ENCODE peak calls at places on chromosomes 16 and 17, in six cellular contexts. H, I, F, S, U and X are unnamed samples.

GRCh38 chr16:78684040-78684611 is 584.7 kb downstream of the WWOX start:
- DNase-seq in I (no peak), U (peak; percentile 51), F (no peak), H (no peak), S (no peak), X (no peak)

GRCh38 chr17:30226878-30227277 is 8.6 kb downstream of the SLC6A4 start:
- DNase-seq in F (no peak), H (no peak), I (no peak), U (peak; percentile 34), S (no peak), X (no peak)

GRCh38 chr17:71331754-71332153 is 789.1 kb upstream of the SOX9 start:
- DNase-seq in F (no peak), U (no peak), H (no peak), S (no peak), I (no peak), X (no peak)

GRCh38 chr16:4317471-4318170 is 1.8 kb downstream of the GLIS2 start:
- DNase-seq in U (no peak), S (no peak), H (no peak), I (peak; percentile 17), F (no peak), X (no peak)

GRCh38 chr16:76294691-76295214 is 17.6 kb downstream of the CNTNAP4 start:
- DNase-seq in U (no peak), F (no peak), H (no peak), I (no peak), S (no peak), X (no peak)

GRCh38 chr17:82003411-82004381 is 19.0 kb downstream of the CENPX start:
- DNase-seq in U (peak; percentile 92), H (peak; percentile 84), I (no peak), F (no peak), S (no peak), X (peak; percentile 41)

GRCh38 chr17:75086496-75087181 is 1.1 kb upstream of the SLC16A5 start:
- DNase-seq in H (no peak), S (no peak), I (no peak), U (peak; percentile 87), F (no peak), X (no peak)

GRCh38 chr16:48536600-48537200 is 73.3 kb downstream of the N4BP1 start:
- DNase-seq in U (no peak), S (no peak), F (no peak), H (no peak), I (no peak), X (no peak)

GRCh38 chr17:50060951-50061712 is 5.2 kb downstream of the ITGA3 start:
- DNase-seq in I (no peak), H (no peak), F (no peak), S (no peak), U (no peak), X (no peak)
- TF ChIP-seq POLR2AphosphoS5 in I (no peak), H (peak; percentile 56), F (no peak), S (no peak), U (no peak), X (no peak)

GRCh38 chr16:66459878-66460277 is 32.8 kb downstream of the BEAN1 start:
- DNase-seq in H (no peak), S (no peak), I (peak; percentile 73), F (no peak), U (no peak), X (no peak)
- TF ChIP-seq REST in H (no peak), S (no peak), I (no peak), F (no peak), U (no peak), X (no peak)

DNA sequence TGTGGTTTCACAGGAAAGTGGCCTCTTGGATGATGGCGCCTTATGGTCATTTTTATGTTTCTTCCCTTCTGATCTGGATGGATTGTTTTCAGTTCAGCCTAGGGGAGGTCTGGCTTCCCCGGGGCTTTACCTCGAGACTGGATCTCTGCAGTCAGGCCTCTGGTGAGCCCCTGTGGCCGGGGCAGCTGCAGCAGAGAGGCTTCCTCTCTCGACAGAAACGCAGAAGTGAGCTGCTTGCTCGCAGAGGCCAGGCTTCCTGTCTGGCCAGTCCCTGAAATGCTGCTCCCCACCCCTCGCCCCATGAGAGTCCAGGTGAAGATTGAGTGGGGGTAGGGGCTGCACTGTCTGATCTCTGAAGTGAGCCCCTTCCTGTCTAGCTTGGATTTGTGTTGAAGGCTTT is 44.0 kb downstream of the PLCG2 start:
- DNase-seq in H (no peak), I (no peak), S (no peak), U (no peak), F (no peak), X (no peak)
- TF ChIP-seq POLR2AphosphoS5 in H (no peak), I (no peak), S (no peak), U (no peak), F (no peak), X (no peak)

GRCh38 chr17:79836952-79837887 is 2.0 kb downstream of the CBX4 start:
- DNase-seq in U (peak; percentile 88), H (peak; percentile 62), I (peak; percentile 82), F (no peak), S (peak; percentile 93), X (no peak)
- TF ChIP-seq REST in U (no peak), H (no peak), I (no peak), F (no peak), S (no peak), X (no peak)

GRCh38 chr16:1960665-1961630 is 1.6 kb downstream of the NDUFB10 start:
- DNase-seq in U (peak; percentile 53), H (peak; percentile 64), S (no peak), I (no peak), F (no peak), X (no peak)
- TF ChIP-seq POLR2AphosphoS5 in U (peak; percentile 59), H (peak; percentile 79), S (peak; percentile 98), I (peak; percentile 80), F (peak; percentile 88), X (peak; percentile 89)

GRCh38 chr17:43028221-43028861 is 3.3 kb downstream of the RND2 start:
- DNase-seq in I (no peak), H (no peak), U (peak; percentile 38), F (no peak), S (no peak), X (no peak)
- TF ChIP-seq REST in I (no peak), H (no peak), U (no peak), F (no peak), S (no peak), X (no peak)

GRCh38 chr17:48554412-48555090 is 9.6 kb upstream of the HOXB2 start:
- DNase-seq in F (no peak), H (no peak), U (no peak), I (peak; percentile 40), S (no peak), X (no peak)
- TF ChIP-seq POLR2AphosphoS5 in F (no peak), H (no peak), U (no peak), I (no peak), S (no peak), X (peak; percentile 15)

DNA sequence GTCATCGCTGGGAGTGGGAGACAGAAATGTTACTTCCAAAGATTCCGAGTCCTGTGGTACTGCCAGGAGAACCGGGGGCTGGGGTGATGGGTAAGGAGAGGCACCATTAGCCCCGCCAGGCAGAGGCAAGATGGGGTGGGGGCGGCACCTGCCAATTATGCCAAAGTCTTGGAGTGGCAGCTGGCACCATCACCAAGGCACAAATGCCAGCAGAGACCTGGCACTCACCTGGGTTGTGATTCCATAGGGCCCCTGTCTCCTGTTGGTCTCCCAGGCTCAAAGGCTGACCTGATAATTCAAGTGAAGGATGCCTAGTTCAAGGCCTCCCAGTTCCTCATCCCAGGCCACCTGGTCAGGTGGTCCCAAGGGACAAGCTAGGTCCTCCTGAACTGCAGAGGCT is 7.6 kb downstream of the NXPH3 start:
- DNase-seq in U (no peak), F (no peak), I (no peak), S (no peak), H (no peak), X (no peak)
- TF ChIP-seq REST in U (no peak), F (no peak), I (no peak), S (no peak), H (no peak), X (no peak)